ENCODE peak calls at places on chromosome 22, in nine cellular contexts. U, G, Z, Y, C, E, O, K and R are unnamed samples.

GRCh38 chr22:45430871-45431270 is 17.4 kb downstream of the RIBC2 start:
- DNase-seq in O (no peak), U (no peak), C (no peak), Z (no peak), G (no peak), K (no peak), E (no peak), Y (no peak), R (no peak)

GRCh38 chr22:38830845-38831108 is 13.1 kb downstream of the NPTXR start:
- DNase-seq in C (no peak), Z (no peak), U (no peak), O (no peak), Y (no peak), E (no peak), K (no peak), G (no peak), R (no peak)

GRCh38 chr22:48568736-48569330 is 1258.8 kb downstream of the BRD1 start:
- DNase-seq in Z (no peak), U (no peak), O (no peak), E (no peak), Y (no peak), C (no peak), G (no peak), K (no peak), R (no peak)

GRCh38 chr22:49305215-49305965 is 522.3 kb downstream of the BRD1 start:
- DNase-seq in U (peak; percentile 62), O (peak; percentile 49), Z (peak; percentile 36), C (peak; percentile 11), K (peak; percentile 97), G (peak; percentile 48), E (peak; percentile 32), Y (peak; percentile 15), R (peak; percentile 76)

GRCh38 chr22:36374603-36375024 is 13.2 kb downstream of the MYH9 start:
- DNase-seq in G (no peak), K (no peak), Y (no peak), C (no peak), U (peak; percentile 60), E (no peak), O (peak; percentile 73), Z (no peak), R (no peak)

GRCh38 chr22:46846154-46846831 is 83.8 kb downstream of the TBC1D22A start:
- DNase-seq in O (no peak), E (no peak), C (no peak), K (no peak), Y (no peak), Z (no peak), G (no peak), U (no peak), R (no peak)

GRCh38 chr22:37017356-37017755 is 1.9 kb downstream of the TST start:
- DNase-seq in O (no peak), Z (no peak), E (no peak), G (no peak), U (no peak), Y (no peak), K (no peak), C (no peak), R (no peak)

GRCh38 chr22:47628477-47629272 is 866.2 kb downstream of the TBC1D22A start:
- DNase-seq in O (no peak), C (no peak), Y (no peak), U (no peak), G (no peak), E (no peak), K (no peak), Z (no peak), R (no peak)

GRCh38 chr22:35484651-35485372 is 55.8 kb upstream of the RASD2 start:
- DNase-seq in C (no peak), O (no peak), Y (no peak), K (no peak), U (no peak), G (no peak), Z (no peak), E (no peak), R (no peak)